ENCODE peak calls at places on chromosomes 4 and X, in seven cellular contexts. One of them, this sample, is unnamed.

GRCh38 chr4:36392916-36393315 is 111.5 kb downstream of the DTHD1 start:
- DNase-seq in neural progenitor cell: no peak
- DNase-seq in NB4: no peak
- DNase-seq in upper lobe of right lung: no peak
- DNase-seq in tibial nerve: no peak
- DNase-seq in cardiac muscle cell: no peak
- DNase-seq in HCT116: no peak
- DNase-seq in this sample: no peak

GRCh38 chrX:12390301-12390700 is 252.0 kb downstream of the FRMPD4 start:
- DNase-seq in neural progenitor cell: no peak
- DNase-seq in NB4: no peak
- DNase-seq in upper lobe of right lung: no peak
- DNase-seq in tibial nerve: no peak
- DNase-seq in cardiac muscle cell: peak
- DNase-seq in HCT116: no peak
- DNase-seq in this sample: no peak

GRCh38 chr4:67885727-67886126 is 1.9 kb upstream of the TMPRSS11D start:
- DNase-seq in neural progenitor cell: no peak
- DNase-seq in NB4: peak
- DNase-seq in upper lobe of right lung: no peak
- DNase-seq in tibial nerve: no peak
- DNase-seq in cardiac muscle cell: peak
- DNase-seq in HCT116: peak
- DNase-seq in this sample: no peak

GRCh38 chr4:139978692-139979091 is 175.3 kb downstream of the MAML3 start:
- DNase-seq in neural progenitor cell: no peak
- DNase-seq in NB4: peak
- DNase-seq in upper lobe of right lung: no peak
- DNase-seq in tibial nerve: no peak
- DNase-seq in cardiac muscle cell: no peak
- DNase-seq in HCT116: no peak
- DNase-seq in this sample: no peak

GRCh38 chr4:148831945-148832344 is 389.7 kb upstream of the NR3C2 start:
- DNase-seq in neural progenitor cell: no peak
- DNase-seq in NB4: no peak
- DNase-seq in upper lobe of right lung: no peak
- DNase-seq in tibial nerve: no peak
- DNase-seq in cardiac muscle cell: peak
- DNase-seq in HCT116: peak
- DNase-seq in this sample: no peak

GRCh38 chr4:98260047-98260578 is 1.1 kb upstream of the RAP1GDS1 start:
- DNase-seq in neural progenitor cell: peak
- DNase-seq in NB4: no peak
- DNase-seq in upper lobe of right lung: peak
- DNase-seq in tibial nerve: no peak
- DNase-seq in cardiac muscle cell: no peak
- DNase-seq in HCT116: peak
- DNase-seq in this sample: peak

GRCh38 chr4:384311-385010 is 46.8 kb downstream of the ZNF141 start:
- DNase-seq in neural progenitor cell: no peak
- DNase-seq in NB4: peak
- DNase-seq in upper lobe of right lung: no peak
- DNase-seq in tibial nerve: no peak
- DNase-seq in cardiac muscle cell: no peak
- DNase-seq in HCT116: no peak
- DNase-seq in this sample: no peak

GRCh38 chr4:113189546-113189945 is 140.1 kb downstream of the ANK2 start:
- DNase-seq in neural progenitor cell: no peak
- DNase-seq in NB4: no peak
- DNase-seq in upper lobe of right lung: no peak
- DNase-seq in tibial nerve: no peak
- DNase-seq in cardiac muscle cell: no peak
- DNase-seq in HCT116: no peak
- DNase-seq in this sample: no peak

GRCh38 chr4:10094841-10095240 is 21.8 kb downstream of the WDR1 start:
- DNase-seq in neural progenitor cell: no peak
- DNase-seq in NB4: no peak
- DNase-seq in upper lobe of right lung: no peak
- DNase-seq in tibial nerve: no peak
- DNase-seq in cardiac muscle cell: no peak
- DNase-seq in HCT116: no peak
- DNase-seq in this sample: no peak

GRCh38 chr4:16133406-16133805 is 49.6 kb upstream of the PROM1 start:
- DNase-seq in neural progenitor cell: no peak
- DNase-seq in NB4: no peak
- DNase-seq in upper lobe of right lung: no peak
- DNase-seq in tibial nerve: no peak
- DNase-seq in cardiac muscle cell: no peak
- DNase-seq in HCT116: no peak
- DNase-seq in this sample: no peak

GRCh38 chr4:153564630-153565525 is 98.7 kb downstream of the TMEM131L start:
- DNase-seq in neural progenitor cell: peak
- DNase-seq in NB4: no peak
- DNase-seq in upper lobe of right lung: no peak
- DNase-seq in tibial nerve: no peak
- DNase-seq in cardiac muscle cell: no peak
- DNase-seq in HCT116: no peak
- DNase-seq in this sample: peak

GRCh38 chrX:9516635-9517034 is 51.8 kb downstream of the TBL1X start:
- DNase-seq in neural progenitor cell: no peak
- DNase-seq in NB4: no peak
- DNase-seq in upper lobe of right lung: no peak
- DNase-seq in tibial nerve: no peak
- DNase-seq in cardiac muscle cell: no peak
- DNase-seq in HCT116: no peak
- DNase-seq in this sample: no peak

GRCh38 chr4:143251348-143251747 is 66.6 kb downstream of the USP38 start:
- DNase-seq in neural progenitor cell: no peak
- DNase-seq in NB4: no peak
- DNase-seq in upper lobe of right lung: no peak
- DNase-seq in tibial nerve: no peak
- DNase-seq in cardiac muscle cell: no peak
- DNase-seq in HCT116: no peak
- DNase-seq in this sample: no peak

GRCh38 chr4:168139336-168139735 is 47.0 kb downstream of the ANXA10 start:
- DNase-seq in neural progenitor cell: no peak
- DNase-seq in NB4: no peak
- DNase-seq in upper lobe of right lung: no peak
- DNase-seq in tibial nerve: no peak
- DNase-seq in cardiac muscle cell: peak
- DNase-seq in HCT116: no peak
- DNase-seq in this sample: peak

GRCh38 chrX:140091276-140091886 is 126.1 kb upstream of the CXorf66 start:
- DNase-seq in neural progenitor cell: peak
- DNase-seq in NB4: no peak
- DNase-seq in upper lobe of right lung: peak
- DNase-seq in tibial nerve: no peak
- DNase-seq in cardiac muscle cell: peak
- DNase-seq in HCT116: no peak
- DNase-seq in this sample: peak

GRCh38 chr4:47662975-47663374 is 174.9 kb downstream of the CORIN start:
- DNase-seq in neural progenitor cell: peak
- DNase-seq in NB4: peak
- DNase-seq in upper lobe of right lung: no peak
- DNase-seq in tibial nerve: no peak
- DNase-seq in cardiac muscle cell: no peak
- DNase-seq in HCT116: peak
- DNase-seq in this sample: no peak

GRCh38 chrX:40090050-40090804 is 7.5 kb downstream of the BCOR start:
- DNase-seq in neural progenitor cell: peak
- DNase-seq in NB4: no peak
- DNase-seq in upper lobe of right lung: peak
- DNase-seq in tibial nerve: no peak
- DNase-seq in cardiac muscle cell: peak
- DNase-seq in HCT116: no peak
- DNase-seq in this sample: no peak
- H3K4me3 ChIP-seq in neural progenitor cell: peak
- H3K4me3 ChIP-seq in NB4: no peak
- H3K4me3 ChIP-seq in upper lobe of right lung: peak
- H3K4me3 ChIP-seq in tibial nerve: peak
- H3K4me3 ChIP-seq in cardiac muscle cell: peak
- H3K4me3 ChIP-seq in HCT116: peak
- H3K4me3 ChIP-seq in this sample: no peak

GRCh38 chrX:111283446-111283845 is 13.2 kb upstream of the CAPN6 start:
- DNase-seq in neural progenitor cell: no peak
- DNase-seq in NB4: no peak
- DNase-seq in upper lobe of right lung: no peak
- DNase-seq in tibial nerve: no peak
- DNase-seq in cardiac muscle cell: no peak
- DNase-seq in HCT116: no peak
- DNase-seq in this sample: no peak
- H3K4me3 ChIP-seq in neural progenitor cell: no peak
- H3K4me3 ChIP-seq in NB4: no peak
- H3K4me3 ChIP-seq in upper lobe of right lung: no peak
- H3K4me3 ChIP-seq in tibial nerve: no peak
- H3K4me3 ChIP-seq in cardiac muscle cell: no peak
- H3K4me3 ChIP-seq in HCT116: no peak
- H3K4me3 ChIP-seq in this sample: no peak

GRCh38 chrX:153055827-153056748 is at the start of gene PNMA3:
- DNase-seq in neural progenitor cell: peak
- DNase-seq in NB4: no peak
- DNase-seq in upper lobe of right lung: no peak
- DNase-seq in tibial nerve: no peak
- DNase-seq in cardiac muscle cell: no peak
- DNase-seq in HCT116: no peak
- DNase-seq in this sample: no peak
- H3K4me3 ChIP-seq in neural progenitor cell: peak
- H3K4me3 ChIP-seq in NB4: no peak
- H3K4me3 ChIP-seq in upper lobe of right lung: no peak
- H3K4me3 ChIP-seq in tibial nerve: no peak
- H3K4me3 ChIP-seq in cardiac muscle cell: peak
- H3K4me3 ChIP-seq in HCT116: no peak
- H3K4me3 ChIP-seq in this sample: no peak

GRCh38 chrX:25005382-25006185 is 10.2 kb downstream of the ARX start:
- DNase-seq in neural progenitor cell: peak
- DNase-seq in NB4: no peak
- DNase-seq in upper lobe of right lung: no peak
- DNase-seq in tibial nerve: no peak
- DNase-seq in cardiac muscle cell: no peak
- DNase-seq in HCT116: no peak
- DNase-seq in this sample: no peak
- H3K4me3 ChIP-seq in neural progenitor cell: peak
- H3K4me3 ChIP-seq in NB4: no peak
- H3K4me3 ChIP-seq in upper lobe of right lung: no peak
- H3K4me3 ChIP-seq in tibial nerve: no peak
- H3K4me3 ChIP-seq in cardiac muscle cell: peak
- H3K4me3 ChIP-seq in HCT116: no peak
- H3K4me3 ChIP-seq in this sample: no peak

DNA sequence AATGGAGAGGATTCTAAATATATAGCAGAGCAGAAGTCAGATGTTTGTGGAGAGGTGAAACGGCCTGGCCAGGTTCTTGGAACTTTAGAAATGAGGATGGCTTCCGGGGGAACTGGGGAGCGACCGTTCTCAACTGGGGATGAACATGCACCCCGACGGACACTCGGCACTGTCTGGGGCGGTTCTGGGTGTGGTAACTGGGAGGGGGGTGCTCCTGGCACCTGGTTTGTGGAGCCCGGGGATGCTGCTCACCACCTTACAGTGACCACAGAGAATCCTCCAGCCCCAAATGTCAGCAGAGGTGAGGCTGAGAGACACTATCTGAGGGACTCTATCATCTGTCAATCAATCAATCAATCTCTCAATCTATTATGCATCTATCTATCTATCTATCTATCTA is 69.0 kb upstream of the PPP2R3B start:
- DNase-seq in neural progenitor cell: no peak
- DNase-seq in NB4: no peak
- DNase-seq in upper lobe of right lung: peak
- DNase-seq in tibial nerve: no peak
- DNase-seq in cardiac muscle cell: no peak
- DNase-seq in HCT116: no peak
- DNase-seq in this sample: no peak
- H3K4me3 ChIP-seq in neural progenitor cell: no peak
- H3K4me3 ChIP-seq in NB4: no peak
- H3K4me3 ChIP-seq in upper lobe of right lung: no peak
- H3K4me3 ChIP-seq in tibial nerve: no peak
- H3K4me3 ChIP-seq in cardiac muscle cell: no peak
- H3K4me3 ChIP-seq in HCT116: no peak
- H3K4me3 ChIP-seq in this sample: no peak